ENCODE peak calls at places on chromosome 13, in eight cellular contexts. D is AG09309, R is lower lobe of right lung, J is heart left ventricle, E is cardiac muscle cell, U is MCF 10A, I is left lung, S is chondrocyte. X is an unnamed sample.

GRCh38 chr13:29454931-29455481 is 140.5 kb downstream of the SLC7A1 start:
- DNase-seq in J (no peak), R (no peak), D (no peak), E (no peak), U (peak), S (no peak), I (no peak), X (peak)

GRCh38 chr13:26539738-26540292 is 17.7 kb upstream of the WASF3 start:
- DNase-seq in U (no peak), R (no peak), E (no peak), S (no peak), J (no peak), D (no peak), I (no peak), X (no peak)

GRCh38 chr13:108877300-108877699 is 247.9 kb downstream of the MYO16 start:
- DNase-seq in U (peak), J (peak), S (no peak), R (no peak), I (no peak), D (no peak), E (peak), X (no peak)

GRCh38 chr13:32669030-32669646 is 82.9 kb downstream of the PDS5B start:
- DNase-seq in R (no peak), U (peak), S (no peak), J (no peak), E (peak), D (peak), I (no peak), X (no peak)

GRCh38 chr13:37175996-37176395 is 70.5 kb upstream of the CSNK1A1L start:
- DNase-seq in R (no peak), U (peak), D (peak), E (no peak), S (no peak), J (no peak), I (no peak), X (no peak)

GRCh38 chr13:50867641-50867952 is 24.1 kb upstream of the DLEU7 start:
- DNase-seq in E (no peak), U (no peak), J (no peak), I (no peak), D (no peak), R (no peak), S (no peak), X (no peak)

GRCh38 chr13:94030415-94031119 is 448.9 kb downstream of the DCT start:
- DNase-seq in S (no peak), E (peak), R (no peak), J (no peak), I (peak), U (no peak), D (no peak), X (no peak)

GRCh38 chr13:44259045-44260042 is 114.3 kb upstream of the SERP2 start:
- DNase-seq in U (peak), S (no peak), E (no peak), R (peak), J (peak), I (no peak), D (no peak), X (no peak)

GRCh38 chr13:78147905-78148304 is 229.3 kb upstream of the EDNRB start:
- DNase-seq in E (no peak), U (peak), S (no peak), D (peak), R (no peak), J (no peak), I (no peak), X (no peak)

GRCh38 chr13:20981370-20982095 is 79.0 kb upstream of the XPO4 start:
- DNase-seq in I (no peak), J (no peak), U (no peak), S (no peak), R (peak), E (no peak), D (no peak), X (no peak)

GRCh38 chr13:106467406-106468122 is 67.9 kb downstream of the EFNB2 start:
- DNase-seq in U (no peak), E (no peak), R (no peak), J (no peak), D (no peak), I (no peak), S (no peak), X (peak)

GRCh38 chr13:108728370-108728769 is 99.0 kb downstream of the MYO16 start:
- DNase-seq in D (no peak), I (no peak), J (no peak), E (peak), U (no peak), R (no peak), S (no peak), X (peak)

GRCh38 chr13:60165391-60166099 is 1.8 kb upstream of the DIAPH3 start:
- DNase-seq in U (no peak), E (no peak), R (no peak), S (no peak), J (no peak), D (no peak), I (no peak), X (no peak)

GRCh38 chr13:51760592-51760991 is 43.4 kb downstream of the DHRS12 start:
- DNase-seq in E (no peak), J (no peak), I (no peak), D (no peak), U (no peak), R (no peak), S (no peak), X (no peak)

GRCh38 chr13:42110410-42111155 is 62.1 kb downstream of the DGKH start:
- DNase-seq in D (peak), R (no peak), J (no peak), U (peak), I (no peak), S (no peak), E (peak), X (no peak)

GRCh38 chr13:59906413-59907027 is 257.2 kb downstream of the DIAPH3 start:
- DNase-seq in R (no peak), U (peak), J (no peak), D (peak), E (peak), S (no peak), I (no peak), X (no peak)

GRCh38 chr13:114339779-114340534 is 25.7 kb downstream of the CHAMP1 start:
- DNase-seq in U (peak), R (no peak), E (no peak), D (no peak), I (no peak), S (no peak), J (no peak), X (no peak)

GRCh38 chr13:43268632-43269031 is 245.2 kb downstream of the DNAJC15 start:
- DNase-seq in U (no peak), R (no peak), D (no peak), J (no peak), I (no peak), E (peak), S (no peak), X (no peak)

GRCh38 chr13:33276581-33276980 is 9.0 kb downstream of the STARD13 start:
- DNase-seq in J (no peak), R (no peak), S (no peak), I (no peak), U (no peak), D (no peak), E (no peak), X (no peak)

GRCh38 chr13:50543767-50544166 is 299.7 kb downstream of the DLEU7 start:
- DNase-seq in J (no peak), E (no peak), U (peak), R (no peak), D (no peak), I (no peak), S (no peak), X (no peak)

DNA sequence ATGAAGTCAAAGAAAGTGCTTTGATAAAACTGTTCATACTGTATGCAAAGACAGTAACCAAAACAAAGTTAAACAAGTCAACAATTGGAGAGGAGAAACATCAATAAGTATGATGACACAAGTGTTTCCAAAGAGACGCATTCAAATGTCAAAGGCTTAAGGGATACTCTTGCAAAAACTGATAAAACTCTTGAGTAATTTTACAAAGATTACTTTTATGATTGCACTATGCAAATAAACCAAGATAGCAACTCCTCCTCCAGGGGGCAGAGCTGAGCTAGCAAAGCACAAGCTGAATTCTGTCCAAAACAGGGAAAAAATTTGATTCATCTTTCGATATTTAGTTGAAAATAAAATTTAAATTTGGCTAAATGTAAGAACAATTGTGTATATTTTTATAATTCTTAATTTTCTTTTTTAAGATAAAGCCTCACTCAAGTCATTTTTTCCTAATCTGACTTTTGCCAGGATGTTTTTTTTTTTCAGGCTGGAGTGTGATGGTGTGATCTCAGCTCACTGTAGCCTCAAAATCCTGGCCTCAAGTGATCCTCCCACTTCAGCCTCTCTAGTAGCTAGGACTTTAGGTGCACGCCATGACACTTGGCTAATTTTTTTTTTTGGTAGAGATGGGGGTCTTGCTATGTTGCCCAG is 84.0 kb downstream of the MZT1 start:
- DNase-seq in I (no peak), S (no peak), R (peak), J (no peak), D (peak), U (peak), E (peak), X (peak)
- TF ChIP-seq CTCF in I (peak), S (peak), R (peak), J (peak), D (peak), U (peak), E (peak), X (peak)

DNA sequence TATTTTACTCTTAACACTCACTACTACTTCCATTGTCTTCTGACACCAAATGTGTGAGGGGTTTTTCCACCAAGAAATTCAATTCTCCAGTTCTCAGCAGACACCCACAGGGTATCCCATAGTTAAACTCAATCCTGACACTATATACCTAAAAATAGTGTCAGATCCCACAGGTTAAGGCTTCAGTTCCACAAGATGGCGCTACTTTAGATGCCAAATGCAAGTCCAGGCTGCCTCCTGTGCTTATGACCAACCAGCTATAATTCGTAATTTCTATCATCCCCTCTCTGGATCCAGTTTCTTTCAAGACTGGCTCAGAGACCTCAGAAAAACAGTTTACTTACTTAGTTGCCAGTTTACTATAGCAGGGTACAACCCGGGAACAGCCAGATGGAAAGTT is 1146.2 kb upstream of the SPRY2 start:
- DNase-seq in E (peak), D (no peak), S (no peak), I (no peak), J (no peak), U (peak), R (no peak), X (peak)
- TF ChIP-seq CTCF in E (no peak), D (no peak), S (peak), I (no peak), J (peak), U (peak), R (no peak), X (peak)

GRCh38 chr13:23789576-23790346 is 99.4 kb downstream of the MIPEP start:
- DNase-seq in R (no peak), U (no peak), E (no peak), I (no peak), D (no peak), S (no peak), J (no peak), X (no peak)

GRCh38 chr13:23793711-23794110 is 95.5 kb downstream of the MIPEP start:
- DNase-seq in D (no peak), J (no peak), S (no peak), R (no peak), E (no peak), U (no peak), I (no peak), X (no peak)

GRCh38 chr13:23792680-23793079 is 96.5 kb downstream of the MIPEP start:
- DNase-seq in S (no peak), D (no peak), E (no peak), J (no peak), R (no peak), I (no peak), U (no peak), X (no peak)

GRCh38 chr13:23788459-23788858 is 100.7 kb downstream of the MIPEP start:
- DNase-seq in R (no peak), J (no peak), D (no peak), I (no peak), U (no peak), S (no peak), E (no peak), X (no peak)

DNA sequence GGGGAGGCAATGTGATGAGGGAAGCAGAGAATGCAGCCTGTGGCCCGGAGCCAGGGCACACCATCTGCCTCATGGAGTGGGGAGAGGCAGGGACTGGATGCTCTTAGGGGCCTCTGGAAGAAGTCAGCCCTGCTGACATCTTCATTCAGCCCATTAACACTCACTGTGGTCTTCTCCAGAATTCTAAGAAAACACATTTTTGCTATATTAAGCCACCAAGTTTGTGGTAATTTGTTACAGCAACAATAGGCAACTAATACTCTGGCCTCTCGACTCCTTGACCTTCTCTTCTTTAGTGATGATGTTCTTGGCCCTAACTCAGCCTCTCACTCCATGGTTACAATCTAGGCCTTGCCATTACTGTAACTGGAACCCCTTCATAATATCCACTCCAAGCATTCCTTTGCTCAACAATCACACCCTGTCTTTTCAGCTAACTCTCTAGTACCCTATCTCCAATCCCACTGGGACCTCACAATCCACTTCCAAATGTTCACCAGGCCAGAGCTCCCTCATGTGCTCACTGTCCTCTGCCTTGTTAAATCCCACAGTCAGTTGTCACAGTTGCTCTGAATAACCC is 98.5 kb downstream of the MIPEP start:
- DNase-seq in J (no peak), R (no peak), I (no peak), D (peak), U (no peak), E (no peak), S (no peak), X (no peak)
- TF ChIP-seq CTCF in J (no peak), R (no peak), I (no peak), D (peak), U (no peak), E (no peak), S (peak), X (no peak)

GRCh38 chr13:113002206-113002821 is 33.3 kb downstream of the MCF2L start:
- DNase-seq in I (no peak), U (no peak), R (no peak), J (no peak), E (peak), D (no peak), S (no peak), X (peak)
- TF ChIP-seq CTCF in I (no peak), U (no peak), R (peak), J (peak), E (peak), D (peak), S (peak), X (peak)

DNA sequence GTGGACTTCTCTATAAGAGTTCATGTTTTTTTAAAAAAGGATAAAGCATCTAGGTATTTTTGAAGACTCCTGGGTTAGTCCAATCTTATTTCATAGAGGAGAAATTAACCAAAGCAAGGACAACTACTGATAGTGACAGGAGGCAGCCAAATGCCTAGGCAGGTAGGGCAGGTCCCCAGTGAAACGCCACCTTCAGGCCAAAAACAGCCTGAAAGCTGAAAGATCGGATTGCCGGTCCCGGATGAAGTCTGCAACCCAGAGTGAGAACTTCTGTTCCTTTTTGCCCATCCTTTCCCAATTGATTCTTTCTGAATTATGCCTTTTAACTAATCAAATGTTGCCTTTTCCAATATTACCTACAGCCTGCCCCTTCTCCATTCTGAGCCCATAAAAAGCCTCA is 6.1 kb upstream of the GGACT start:
- DNase-seq in I (no peak), J (no peak), S (no peak), R (no peak), D (no peak), U (no peak), E (peak), X (peak)
- TF ChIP-seq CTCF in I (no peak), J (peak), S (peak), R (peak), D (peak), U (peak), E (peak), X (peak)

GRCh38 chr13:79631260-79631659 is 150.3 kb downstream of the NDFIP2 start:
- DNase-seq in R (no peak), I (no peak), J (no peak), U (peak), D (peak), E (no peak), S (no peak), X (no peak)
- TF ChIP-seq CTCF in R (no peak), I (no peak), J (peak), U (peak), D (peak), E (peak), S (peak), X (peak)

DNA sequence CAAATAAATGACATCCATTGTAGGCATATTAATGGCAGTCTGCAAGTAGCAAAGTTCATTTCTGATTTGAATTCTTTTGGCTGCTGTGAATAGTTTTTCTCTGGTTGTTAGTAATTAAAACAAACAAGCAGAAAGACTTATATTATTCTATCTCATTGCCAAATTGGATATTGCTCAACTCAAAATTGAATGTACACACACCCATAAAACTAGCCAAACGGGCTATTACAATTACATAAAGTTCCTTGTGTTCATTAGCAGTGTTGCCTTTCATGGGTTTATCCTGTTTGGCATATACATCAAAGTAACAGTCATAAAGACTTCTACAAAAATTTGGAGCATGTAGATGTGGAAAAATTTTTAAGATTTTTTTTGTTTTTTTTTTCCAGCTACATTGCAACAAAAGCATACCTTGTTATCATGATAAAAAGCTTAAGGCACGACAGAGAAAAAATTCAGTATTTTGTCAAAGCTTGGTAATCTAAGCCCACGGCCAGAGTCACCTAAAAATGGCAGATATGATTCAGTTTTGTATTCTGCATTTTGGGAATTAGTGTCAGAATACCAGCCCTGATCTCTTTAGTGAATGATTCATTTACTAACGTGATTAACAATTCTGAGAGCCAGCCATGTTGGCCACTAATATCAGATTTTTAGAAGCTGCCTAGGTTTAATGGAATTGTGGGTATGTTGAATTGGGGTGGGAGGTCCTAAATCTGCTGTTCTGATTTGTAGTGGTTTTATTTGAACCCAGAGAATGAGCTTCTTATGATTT is 108.4 kb downstream of the KLF5 start:
- DNase-seq in E (no peak), J (no peak), D (no peak), R (no peak), S (no peak), U (peak), I (no peak), X (no peak)
- TF ChIP-seq CTCF in E (no peak), J (no peak), D (no peak), R (no peak), S (no peak), U (no peak), I (no peak), X (no peak)

DNA sequence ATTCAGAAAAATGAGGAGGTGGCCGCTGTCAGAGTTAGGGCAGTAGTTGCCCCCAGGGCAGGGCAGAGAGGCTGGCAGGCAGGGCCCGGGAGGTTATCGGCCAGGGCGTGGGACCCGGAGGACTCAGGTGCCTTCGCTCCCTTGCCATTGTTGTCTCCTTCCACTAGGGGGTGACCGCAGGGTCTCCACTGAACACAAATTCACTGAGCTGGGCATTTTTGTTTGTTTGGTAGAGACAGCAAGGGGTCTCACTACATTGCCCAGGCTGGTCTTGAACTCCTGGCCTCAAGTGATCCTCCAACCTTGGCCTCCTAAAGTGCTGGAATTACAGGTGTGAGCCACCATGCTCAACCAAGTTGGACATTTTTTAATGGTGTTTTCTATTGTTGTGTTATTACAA is 25.1 kb downstream of the CARS2 start:
- DNase-seq in U (peak), D (no peak), R (no peak), S (no peak), J (no peak), I (no peak), E (peak), X (peak)
- TF ChIP-seq CTCF in U (no peak), D (peak), R (peak), S (peak), J (peak), I (peak), E (peak), X (peak)

DNA sequence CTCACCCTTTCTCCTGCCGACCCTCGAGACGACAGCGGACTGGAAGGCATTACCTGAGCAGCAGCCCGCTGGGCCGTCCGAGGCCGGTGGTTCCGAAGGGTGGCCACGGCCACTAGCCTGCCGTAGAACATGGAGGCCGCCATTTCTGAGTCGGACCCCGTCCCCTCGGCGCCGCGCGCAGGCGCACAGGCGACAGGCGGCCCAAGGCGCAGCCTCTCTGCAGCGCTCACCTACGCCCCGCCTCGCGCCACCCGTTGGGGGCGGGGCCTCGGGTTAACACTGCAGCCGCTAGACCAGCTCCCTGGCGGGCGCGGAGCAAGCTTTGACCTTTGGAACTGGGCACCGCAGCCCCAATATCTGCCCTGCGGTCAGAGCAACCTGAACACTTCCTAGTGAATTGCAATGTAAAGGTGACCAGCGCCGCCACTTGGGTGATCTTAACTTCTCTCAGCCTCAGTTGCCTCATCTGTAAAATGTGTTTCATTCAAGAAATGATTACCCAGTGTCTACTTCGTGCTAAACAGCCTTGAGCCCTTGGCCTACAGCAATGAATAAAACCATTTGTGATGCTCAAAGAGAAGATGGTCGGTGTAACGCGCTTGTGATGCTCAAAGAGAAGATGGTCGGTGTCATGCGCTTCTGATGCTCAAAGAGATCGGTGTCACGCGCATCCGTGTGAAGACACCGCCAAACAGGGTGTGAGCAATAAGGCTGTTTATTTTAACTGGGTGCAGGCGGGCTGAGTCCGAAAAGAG is at the start of gene SUCLA2:
- DNase-seq in R (peak), E (peak), U (peak), S (peak), I (peak), D (peak), J (peak), X (peak)
- TF ChIP-seq CTCF in R (no peak), E (no peak), U (no peak), S (peak), I (no peak), D (peak), J (no peak), X (no peak)